ENCODE peak calls at places on chromosomes 1 and 21, in five cellular contexts. One of them, this sample, is unnamed.

GRCh38 chr1:159800177-159800935 is 1.8 kb upstream of the FCRL6 start:
- DNase-seq in RWPE1: no peak
- DNase-seq in activated T-helper 1 cell treated with anti-CD3 and anti-CD28 coated beads, Interleukin-12 subunit alpha, Interleukin-12 subunit beta, Interleukin-2, Interleukin-4 antibody, amounts not matched to agents 30 ng/mL and 10 ng/mL and 1 ng/mL, durations not matched to agents 14 hours and 24 hours and 36 hours: peak
- DNase-seq in GM23338: no peak
- DNase-seq in NCI-H460: no peak
- DNase-seq in this sample: peak

GRCh38 chr1:8206397-8206796 is 111.5 kb upstream of the SLC45A1 start:
- DNase-seq in RWPE1: no peak
- DNase-seq in activated T-helper 1 cell treated with anti-CD3 and anti-CD28 coated beads, Interleukin-12 subunit alpha, Interleukin-12 subunit beta, Interleukin-2, Interleukin-4 antibody, amounts not matched to agents 30 ng/mL and 10 ng/mL and 1 ng/mL, durations not matched to agents 14 hours and 24 hours and 36 hours: no peak
- DNase-seq in GM23338: no peak
- DNase-seq in NCI-H460: no peak
- DNase-seq in this sample: no peak

GRCh38 chr1:236159704-236160539 is 17.6 kb downstream of the GPR137B start:
- DNase-seq in RWPE1: no peak
- DNase-seq in activated T-helper 1 cell treated with anti-CD3 and anti-CD28 coated beads, Interleukin-12 subunit alpha, Interleukin-12 subunit beta, Interleukin-2, Interleukin-4 antibody, amounts not matched to agents 30 ng/mL and 10 ng/mL and 1 ng/mL, durations not matched to agents 14 hours and 24 hours and 36 hours: no peak
- DNase-seq in GM23338: no peak
- DNase-seq in NCI-H460: no peak
- DNase-seq in this sample: no peak

GRCh38 chr1:111424281-111424680 is 3.3 kb downstream of the OVGP1 start:
- DNase-seq in RWPE1: no peak
- DNase-seq in activated T-helper 1 cell treated with anti-CD3 and anti-CD28 coated beads, Interleukin-12 subunit alpha, Interleukin-12 subunit beta, Interleukin-2, Interleukin-4 antibody, amounts not matched to agents 30 ng/mL and 10 ng/mL and 1 ng/mL, durations not matched to agents 14 hours and 24 hours and 36 hours: no peak
- DNase-seq in GM23338: no peak
- DNase-seq in NCI-H460: no peak
- DNase-seq in this sample: no peak

GRCh38 chr1:89884718-89885596 is 64.1 kb downstream of the LRRC8D start:
- DNase-seq in RWPE1: peak
- DNase-seq in activated T-helper 1 cell treated with anti-CD3 and anti-CD28 coated beads, Interleukin-12 subunit alpha, Interleukin-12 subunit beta, Interleukin-2, Interleukin-4 antibody, amounts not matched to agents 30 ng/mL and 10 ng/mL and 1 ng/mL, durations not matched to agents 14 hours and 24 hours and 36 hours: no peak
- DNase-seq in GM23338: no peak
- DNase-seq in NCI-H460: no peak
- DNase-seq in this sample: peak

GRCh38 chr1:21520899-21521716 is 11.9 kb downstream of the ALPL start:
- DNase-seq in RWPE1: no peak
- DNase-seq in activated T-helper 1 cell treated with anti-CD3 and anti-CD28 coated beads, Interleukin-12 subunit alpha, Interleukin-12 subunit beta, Interleukin-2, Interleukin-4 antibody, amounts not matched to agents 30 ng/mL and 10 ng/mL and 1 ng/mL, durations not matched to agents 14 hours and 24 hours and 36 hours: no peak
- DNase-seq in GM23338: no peak
- DNase-seq in NCI-H460: no peak
- DNase-seq in this sample: peak

GRCh38 chr1:204098683-204099082 is 25.8 kb downstream of the SOX13 start:
- DNase-seq in RWPE1: no peak
- DNase-seq in activated T-helper 1 cell treated with anti-CD3 and anti-CD28 coated beads, Interleukin-12 subunit alpha, Interleukin-12 subunit beta, Interleukin-2, Interleukin-4 antibody, amounts not matched to agents 30 ng/mL and 10 ng/mL and 1 ng/mL, durations not matched to agents 14 hours and 24 hours and 36 hours: no peak
- DNase-seq in GM23338: no peak
- DNase-seq in NCI-H460: no peak
- DNase-seq in this sample: no peak

GRCh38 chr21:16536661-16537359 is 807.0 kb downstream of the USP25 start:
- DNase-seq in RWPE1: no peak
- DNase-seq in activated T-helper 1 cell treated with anti-CD3 and anti-CD28 coated beads, Interleukin-12 subunit alpha, Interleukin-12 subunit beta, Interleukin-2, Interleukin-4 antibody, amounts not matched to agents 30 ng/mL and 10 ng/mL and 1 ng/mL, durations not matched to agents 14 hours and 24 hours and 36 hours: no peak
- DNase-seq in GM23338: no peak
- DNase-seq in NCI-H460: no peak
- DNase-seq in this sample: no peak

GRCh38 chr1:209625791-209626285 is 26.4 kb downstream of the LAMB3 start:
- DNase-seq in RWPE1: no peak
- DNase-seq in activated T-helper 1 cell treated with anti-CD3 and anti-CD28 coated beads, Interleukin-12 subunit alpha, Interleukin-12 subunit beta, Interleukin-2, Interleukin-4 antibody, amounts not matched to agents 30 ng/mL and 10 ng/mL and 1 ng/mL, durations not matched to agents 14 hours and 24 hours and 36 hours: no peak
- DNase-seq in GM23338: no peak
- DNase-seq in NCI-H460: no peak
- DNase-seq in this sample: no peak

GRCh38 chr1:170678196-170678595 is 14.3 kb downstream of the PRRX1 start:
- DNase-seq in RWPE1: no peak
- DNase-seq in activated T-helper 1 cell treated with anti-CD3 and anti-CD28 coated beads, Interleukin-12 subunit alpha, Interleukin-12 subunit beta, Interleukin-2, Interleukin-4 antibody, amounts not matched to agents 30 ng/mL and 10 ng/mL and 1 ng/mL, durations not matched to agents 14 hours and 24 hours and 36 hours: no peak
- DNase-seq in GM23338: no peak
- DNase-seq in NCI-H460: no peak
- DNase-seq in this sample: peak

GRCh38 chr1:231423648-231424047 is 1.6 kb upstream of the EGLN1 start:
- DNase-seq in RWPE1: peak
- DNase-seq in activated T-helper 1 cell treated with anti-CD3 and anti-CD28 coated beads, Interleukin-12 subunit alpha, Interleukin-12 subunit beta, Interleukin-2, Interleukin-4 antibody, amounts not matched to agents 30 ng/mL and 10 ng/mL and 1 ng/mL, durations not matched to agents 14 hours and 24 hours and 36 hours: no peak
- DNase-seq in GM23338: no peak
- DNase-seq in NCI-H460: no peak
- DNase-seq in this sample: no peak

GRCh38 chr21:42474043-42474831 is 21.8 kb downstream of the RSPH1 start:
- DNase-seq in RWPE1: peak
- DNase-seq in activated T-helper 1 cell treated with anti-CD3 and anti-CD28 coated beads, Interleukin-12 subunit alpha, Interleukin-12 subunit beta, Interleukin-2, Interleukin-4 antibody, amounts not matched to agents 30 ng/mL and 10 ng/mL and 1 ng/mL, durations not matched to agents 14 hours and 24 hours and 36 hours: no peak
- DNase-seq in GM23338: peak
- DNase-seq in NCI-H460: no peak
- DNase-seq in this sample: no peak

GRCh38 chr21:26377111-26377694 is 195.9 kb downstream of the CYYR1 start:
- DNase-seq in RWPE1: peak
- DNase-seq in activated T-helper 1 cell treated with anti-CD3 and anti-CD28 coated beads, Interleukin-12 subunit alpha, Interleukin-12 subunit beta, Interleukin-2, Interleukin-4 antibody, amounts not matched to agents 30 ng/mL and 10 ng/mL and 1 ng/mL, durations not matched to agents 14 hours and 24 hours and 36 hours: no peak
- DNase-seq in GM23338: no peak
- DNase-seq in NCI-H460: no peak
- DNase-seq in this sample: peak

GRCh38 chr1:20105856-20106255 is 13.5 kb downstream of the PLA2G2D start:
- DNase-seq in RWPE1: no peak
- DNase-seq in activated T-helper 1 cell treated with anti-CD3 and anti-CD28 coated beads, Interleukin-12 subunit alpha, Interleukin-12 subunit beta, Interleukin-2, Interleukin-4 antibody, amounts not matched to agents 30 ng/mL and 10 ng/mL and 1 ng/mL, durations not matched to agents 14 hours and 24 hours and 36 hours: no peak
- DNase-seq in GM23338: no peak
- DNase-seq in NCI-H460: no peak
- DNase-seq in this sample: no peak

GRCh38 chr1:24018611-24019580 is 38.8 kb upstream of the SRSF10 start:
- DNase-seq in RWPE1: peak
- DNase-seq in activated T-helper 1 cell treated with anti-CD3 and anti-CD28 coated beads, Interleukin-12 subunit alpha, Interleukin-12 subunit beta, Interleukin-2, Interleukin-4 antibody, amounts not matched to agents 30 ng/mL and 10 ng/mL and 1 ng/mL, durations not matched to agents 14 hours and 24 hours and 36 hours: no peak
- DNase-seq in GM23338: peak
- DNase-seq in NCI-H460: peak
- DNase-seq in this sample: peak

GRCh38 chr1:51341876-51342496 is 11.6 kb upstream of the TTC39A start:
- DNase-seq in RWPE1: no peak
- DNase-seq in activated T-helper 1 cell treated with anti-CD3 and anti-CD28 coated beads, Interleukin-12 subunit alpha, Interleukin-12 subunit beta, Interleukin-2, Interleukin-4 antibody, amounts not matched to agents 30 ng/mL and 10 ng/mL and 1 ng/mL, durations not matched to agents 14 hours and 24 hours and 36 hours: no peak
- DNase-seq in GM23338: no peak
- DNase-seq in NCI-H460: no peak
- DNase-seq in this sample: no peak

GRCh38 chr1:242205622-242206489 is 207.0 kb upstream of the MAP1LC3C start:
- DNase-seq in RWPE1: peak
- DNase-seq in activated T-helper 1 cell treated with anti-CD3 and anti-CD28 coated beads, Interleukin-12 subunit alpha, Interleukin-12 subunit beta, Interleukin-2, Interleukin-4 antibody, amounts not matched to agents 30 ng/mL and 10 ng/mL and 1 ng/mL, durations not matched to agents 14 hours and 24 hours and 36 hours: no peak
- DNase-seq in GM23338: no peak
- DNase-seq in NCI-H460: no peak
- DNase-seq in this sample: peak

GRCh38 chr1:177181631-177182291 is 11.0 kb downstream of the BRINP2 start:
- DNase-seq in RWPE1: peak
- DNase-seq in activated T-helper 1 cell treated with anti-CD3 and anti-CD28 coated beads, Interleukin-12 subunit alpha, Interleukin-12 subunit beta, Interleukin-2, Interleukin-4 antibody, amounts not matched to agents 30 ng/mL and 10 ng/mL and 1 ng/mL, durations not matched to agents 14 hours and 24 hours and 36 hours: peak
- DNase-seq in GM23338: peak
- DNase-seq in NCI-H460: peak
- DNase-seq in this sample: peak

GRCh38 chr1:31696246-31696645 is 7.6 kb downstream of the COL16A1 start:
- DNase-seq in RWPE1: no peak
- DNase-seq in activated T-helper 1 cell treated with anti-CD3 and anti-CD28 coated beads, Interleukin-12 subunit alpha, Interleukin-12 subunit beta, Interleukin-2, Interleukin-4 antibody, amounts not matched to agents 30 ng/mL and 10 ng/mL and 1 ng/mL, durations not matched to agents 14 hours and 24 hours and 36 hours: no peak
- DNase-seq in GM23338: no peak
- DNase-seq in NCI-H460: no peak
- DNase-seq in this sample: no peak

GRCh38 chr1:65469889-65470340 is 49.4 kb downstream of the LEPR start:
- DNase-seq in RWPE1: no peak
- DNase-seq in activated T-helper 1 cell treated with anti-CD3 and anti-CD28 coated beads, Interleukin-12 subunit alpha, Interleukin-12 subunit beta, Interleukin-2, Interleukin-4 antibody, amounts not matched to agents 30 ng/mL and 10 ng/mL and 1 ng/mL, durations not matched to agents 14 hours and 24 hours and 36 hours: no peak
- DNase-seq in GM23338: no peak
- DNase-seq in NCI-H460: no peak
- DNase-seq in this sample: peak

GRCh38 chr1:180926164-180926981 is 13.7 kb downstream of the KIAA1614 start:
- DNase-seq in RWPE1: no peak
- DNase-seq in activated T-helper 1 cell treated with anti-CD3 and anti-CD28 coated beads, Interleukin-12 subunit alpha, Interleukin-12 subunit beta, Interleukin-2, Interleukin-4 antibody, amounts not matched to agents 30 ng/mL and 10 ng/mL and 1 ng/mL, durations not matched to agents 14 hours and 24 hours and 36 hours: no peak
- DNase-seq in GM23338: no peak
- DNase-seq in NCI-H460: no peak
- DNase-seq in this sample: peak

GRCh38 chr1:48061162-48062136 is 64.3 kb upstream of the TRABD2B start:
- DNase-seq in RWPE1: peak
- DNase-seq in activated T-helper 1 cell treated with anti-CD3 and anti-CD28 coated beads, Interleukin-12 subunit alpha, Interleukin-12 subunit beta, Interleukin-2, Interleukin-4 antibody, amounts not matched to agents 30 ng/mL and 10 ng/mL and 1 ng/mL, durations not matched to agents 14 hours and 24 hours and 36 hours: no peak
- DNase-seq in GM23338: peak
- DNase-seq in NCI-H460: peak
- DNase-seq in this sample: peak

GRCh38 chr1:43506233-43506632 is 24.4 kb upstream of the PTPRF start:
- DNase-seq in RWPE1: no peak
- DNase-seq in activated T-helper 1 cell treated with anti-CD3 and anti-CD28 coated beads, Interleukin-12 subunit alpha, Interleukin-12 subunit beta, Interleukin-2, Interleukin-4 antibody, amounts not matched to agents 30 ng/mL and 10 ng/mL and 1 ng/mL, durations not matched to agents 14 hours and 24 hours and 36 hours: no peak
- DNase-seq in GM23338: no peak
- DNase-seq in NCI-H460: no peak
- DNase-seq in this sample: no peak

GRCh38 chr1:205493241-205494085 is 11.0 kb upstream of the CDK18 start:
- DNase-seq in RWPE1: peak
- DNase-seq in activated T-helper 1 cell treated with anti-CD3 and anti-CD28 coated beads, Interleukin-12 subunit alpha, Interleukin-12 subunit beta, Interleukin-2, Interleukin-4 antibody, amounts not matched to agents 30 ng/mL and 10 ng/mL and 1 ng/mL, durations not matched to agents 14 hours and 24 hours and 36 hours: no peak
- DNase-seq in GM23338: no peak
- DNase-seq in NCI-H460: no peak
- DNase-seq in this sample: peak

GRCh38 chr1:158154501-158154900 is 26.2 kb upstream of the CD1D start:
- DNase-seq in RWPE1: no peak
- DNase-seq in activated T-helper 1 cell treated with anti-CD3 and anti-CD28 coated beads, Interleukin-12 subunit alpha, Interleukin-12 subunit beta, Interleukin-2, Interleukin-4 antibody, amounts not matched to agents 30 ng/mL and 10 ng/mL and 1 ng/mL, durations not matched to agents 14 hours and 24 hours and 36 hours: no peak
- DNase-seq in GM23338: peak
- DNase-seq in NCI-H460: no peak
- DNase-seq in this sample: no peak

GRCh38 chr1:241482761-241483250 is 36.7 kb downstream of the FH start:
- DNase-seq in RWPE1: peak
- DNase-seq in activated T-helper 1 cell treated with anti-CD3 and anti-CD28 coated beads, Interleukin-12 subunit alpha, Interleukin-12 subunit beta, Interleukin-2, Interleukin-4 antibody, amounts not matched to agents 30 ng/mL and 10 ng/mL and 1 ng/mL, durations not matched to agents 14 hours and 24 hours and 36 hours: no peak
- DNase-seq in GM23338: no peak
- DNase-seq in NCI-H460: peak
- DNase-seq in this sample: peak

GRCh38 chr1:162218975-162219374 is 149.5 kb downstream of the NOS1AP start:
- DNase-seq in RWPE1: no peak
- DNase-seq in activated T-helper 1 cell treated with anti-CD3 and anti-CD28 coated beads, Interleukin-12 subunit alpha, Interleukin-12 subunit beta, Interleukin-2, Interleukin-4 antibody, amounts not matched to agents 30 ng/mL and 10 ng/mL and 1 ng/mL, durations not matched to agents 14 hours and 24 hours and 36 hours: no peak
- DNase-seq in GM23338: no peak
- DNase-seq in NCI-H460: no peak
- DNase-seq in this sample: no peak

GRCh38 chr1:20141466-20141865 is 2.3 kb downstream of the PLA2G2F start:
- DNase-seq in RWPE1: no peak
- DNase-seq in activated T-helper 1 cell treated with anti-CD3 and anti-CD28 coated beads, Interleukin-12 subunit alpha, Interleukin-12 subunit beta, Interleukin-2, Interleukin-4 antibody, amounts not matched to agents 30 ng/mL and 10 ng/mL and 1 ng/mL, durations not matched to agents 14 hours and 24 hours and 36 hours: no peak
- DNase-seq in GM23338: no peak
- DNase-seq in NCI-H460: no peak
- DNase-seq in this sample: no peak

GRCh38 chr21:27219068-27219467 is 252.2 kb upstream of the ADAMTS5 start:
- DNase-seq in RWPE1: no peak
- DNase-seq in activated T-helper 1 cell treated with anti-CD3 and anti-CD28 coated beads, Interleukin-12 subunit alpha, Interleukin-12 subunit beta, Interleukin-2, Interleukin-4 antibody, amounts not matched to agents 30 ng/mL and 10 ng/mL and 1 ng/mL, durations not matched to agents 14 hours and 24 hours and 36 hours: no peak
- DNase-seq in GM23338: no peak
- DNase-seq in NCI-H460: no peak
- DNase-seq in this sample: peak

GRCh38 chr1:231160851-231161710 is 777 bp upstream of the TRIM67 start:
- DNase-seq in RWPE1: no peak
- DNase-seq in activated T-helper 1 cell treated with anti-CD3 and anti-CD28 coated beads, Interleukin-12 subunit alpha, Interleukin-12 subunit beta, Interleukin-2, Interleukin-4 antibody, amounts not matched to agents 30 ng/mL and 10 ng/mL and 1 ng/mL, durations not matched to agents 14 hours and 24 hours and 36 hours: no peak
- DNase-seq in GM23338: peak
- DNase-seq in NCI-H460: no peak
- DNase-seq in this sample: no peak